ENCODE peak calls at places on chromosomes 6 and 20, in ten cellular contexts. One of them, this sample, is unnamed.

GRCh38 chr6:75143186-75143585 is 62.7 kb downstream of the COL12A1 start:
- DNase-seq in cardiac fibroblast: peak
- DNase-seq in hypothalamus: no peak
- DNase-seq in WTC11: no peak
- DNase-seq in tibial nerve: no peak
- DNase-seq in uterus: no peak
- DNase-seq in activated naive CD4-positive, alpha-beta T cell: no peak
- DNase-seq in aorta: no peak
- DNase-seq in ACHN: no peak
- DNase-seq in GM04504: peak
- DNase-seq in this sample: no peak

GRCh38 chr6:41100871-41101287 is 28.1 kb downstream of the NFYA start:
- DNase-seq in hypothalamus: peak
- DNase-seq in tibial nerve: no peak
- DNase-seq in cardiac fibroblast: no peak
- DNase-seq in uterus: no peak
- DNase-seq in WTC11: peak
- DNase-seq in GM04504: no peak
- DNase-seq in ACHN: no peak
- DNase-seq in activated naive CD4-positive, alpha-beta T cell: no peak
- DNase-seq in aorta: peak
- DNase-seq in this sample: no peak

GRCh38 chr6:130322673-130323268 is 43.0 kb upstream of the TMEM200A start:
- DNase-seq in hypothalamus: peak
- DNase-seq in uterus: peak
- DNase-seq in tibial nerve: peak
- DNase-seq in WTC11: peak
- DNase-seq in cardiac fibroblast: peak
- DNase-seq in aorta: no peak
- DNase-seq in ACHN: peak
- DNase-seq in activated naive CD4-positive, alpha-beta T cell: peak
- DNase-seq in GM04504: no peak
- DNase-seq in this sample: no peak

GRCh38 chr20:15708984-15709598 is 864.2 kb downstream of the KIF16B start:
- DNase-seq in ACHN: peak
- DNase-seq in GM04504: no peak
- DNase-seq in cardiac fibroblast: peak
- DNase-seq in WTC11: peak
- DNase-seq in tibial nerve: peak
- DNase-seq in aorta: peak
- DNase-seq in uterus: no peak
- DNase-seq in hypothalamus: peak
- DNase-seq in activated naive CD4-positive, alpha-beta T cell: no peak
- DNase-seq in this sample: no peak

GRCh38 chr20:54174452-54175175 is 828 bp upstream of the CYP24A1 start:
- DNase-seq in WTC11: no peak
- DNase-seq in aorta: no peak
- DNase-seq in tibial nerve: no peak
- DNase-seq in cardiac fibroblast: peak
- DNase-seq in activated naive CD4-positive, alpha-beta T cell: no peak
- DNase-seq in ACHN: no peak
- DNase-seq in hypothalamus: no peak
- DNase-seq in uterus: no peak
- DNase-seq in GM04504: no peak
- DNase-seq in this sample: no peak

GRCh38 chr20:63145156-63145555 is 70.8 kb downstream of the YTHDF1 start:
- DNase-seq in uterus: no peak
- DNase-seq in activated naive CD4-positive, alpha-beta T cell: no peak
- DNase-seq in ACHN: no peak
- DNase-seq in GM04504: no peak
- DNase-seq in cardiac fibroblast: peak
- DNase-seq in hypothalamus: no peak
- DNase-seq in WTC11: no peak
- DNase-seq in aorta: peak
- DNase-seq in tibial nerve: no peak
- DNase-seq in this sample: no peak

GRCh38 chr6:139126255-139126654 is 8.6 kb upstream of the HECA start:
- DNase-seq in cardiac fibroblast: peak
- DNase-seq in GM04504: peak
- DNase-seq in hypothalamus: no peak
- DNase-seq in ACHN: no peak
- DNase-seq in activated naive CD4-positive, alpha-beta T cell: no peak
- DNase-seq in uterus: no peak
- DNase-seq in tibial nerve: peak
- DNase-seq in WTC11: no peak
- DNase-seq in aorta: no peak
- DNase-seq in this sample: no peak

GRCh38 chr6:19408331-19408730 is 428.8 kb upstream of the ID4 start:
- DNase-seq in GM04504: no peak
- DNase-seq in ACHN: no peak
- DNase-seq in uterus: no peak
- DNase-seq in hypothalamus: no peak
- DNase-seq in aorta: no peak
- DNase-seq in cardiac fibroblast: no peak
- DNase-seq in activated naive CD4-positive, alpha-beta T cell: no peak
- DNase-seq in WTC11: no peak
- DNase-seq in tibial nerve: no peak
- DNase-seq in this sample: no peak

GRCh38 chr6:41683460-41684310 is 45.4 kb downstream of the MDFI start:
- DNase-seq in GM04504: no peak
- DNase-seq in tibial nerve: peak
- DNase-seq in activated naive CD4-positive, alpha-beta T cell: peak
- DNase-seq in hypothalamus: peak
- DNase-seq in uterus: peak
- DNase-seq in cardiac fibroblast: peak
- DNase-seq in ACHN: peak
- DNase-seq in aorta: peak
- DNase-seq in WTC11: peak
- DNase-seq in this sample: peak